ENCODE peak calls at places on chromosomes 4 and X, in four cellular contexts. L is GM12891, I is sigmoid colon, R is anterior cingulate cortex. W is an unnamed sample.

GRCh38 chr4:133162941-133163340 is 13.8 kb downstream of the PCDH10 start:
- DNase-seq in L (no peak), I (no peak), R (no peak), W (peak)

GRCh38 chr4:188396037-188396436 is 256.8 kb downstream of the TRIML1 start:
- DNase-seq in L (no peak), I (no peak), R (no peak), W (no peak)

GRCh38 chr4:117817316-117817715 is 217.0 kb upstream of the NDST3 start:
- DNase-seq in L (no peak), I (no peak), R (no peak), W (no peak)

GRCh38 chr4:100938698-100939097 is 408.6 kb downstream of the PPP3CA start:
- DNase-seq in L (no peak), I (no peak), R (no peak), W (no peak)

GRCh38 chrX:23332101-23332887 is 2.4 kb upstream of the PTCHD1 start:
- DNase-seq in L (no peak), I (no peak), R (peak), W (no peak)

GRCh38 chr4:48653217-48654014 is 126.7 kb downstream of the FRYL start:
- DNase-seq in L (no peak), I (peak), R (peak), W (peak)

GRCh38 chr4:176814770-176815169 is 22.0 kb upstream of the VEGFC start:
- DNase-seq in L (no peak), I (no peak), R (no peak), W (no peak)

GRCh38 chr4:8319061-8319460 is 49.5 kb downstream of the HTRA3 start:
- DNase-seq in L (no peak), I (peak), R (no peak), W (no peak)

GRCh38 chr4:182447938-182448280 is 204.7 kb downstream of the TENM3 start:
- DNase-seq in L (no peak), I (no peak), R (no peak), W (no peak)

GRCh38 chr4:13534344-13535063 is 9.8 kb downstream of the NKX3-2 start:
- DNase-seq in L (no peak), I (peak), R (no peak), W (no peak)

GRCh38 chr4:76758290-76758882 is 139.6 kb downstream of the SOWAHB start:
- DNase-seq in L (no peak), I (no peak), R (no peak), W (no peak)

GRCh38 chr4:1720163-1720983 is 750 bp downstream of the TMEM129 start:
- DNase-seq in L (no peak), I (no peak), R (peak), W (no peak)

GRCh38 chr4:185290018-185290607 is 80.7 kb downstream of the SNX25 start:
- DNase-seq in L (no peak), I (no peak), R (no peak), W (no peak)

GRCh38 chrX:98068210-98068609 is 1184.5 kb downstream of the RPA4 start:
- DNase-seq in L (no peak), I (no peak), R (no peak), W (no peak)

GRCh38 chr4:105990933-105991332 is 95.7 kb downstream of the NPNT start:
- DNase-seq in L (no peak), I (peak), R (peak), W (peak)

GRCh38 chrX:118420462-118420861 is 74.6 kb downstream of the WDR44 start:
- DNase-seq in L (no peak), I (no peak), R (no peak), W (no peak)

GRCh38 chr4:8293131-8293975 is 23.8 kb downstream of the HTRA3 start:
- DNase-seq in L (no peak), I (peak), R (no peak), W (no peak)

GRCh38 chrX:68994135-68994882 is 165.5 kb downstream of the EFNB1 start:
- DNase-seq in L (no peak), I (no peak), R (no peak), W (no peak)

GRCh38 chr4:113524096-113524495 is 237.4 kb downstream of the CAMK2D start:
- DNase-seq in L (no peak), I (no peak), R (no peak), W (no peak)

GRCh38 chr4:174037631-174038030 is 245.8 kb downstream of the FBXO8 start:
- DNase-seq in L (no peak), I (no peak), R (no peak), W (no peak)

GRCh38 chr4:107888237-107888636 is 43.1 kb upstream of the CYP2U1 start:
- DNase-seq in L (no peak), I (no peak), R (no peak), W (no peak)

GRCh38 chr4:128528793-128529553 is 241.4 kb upstream of the PGRMC2 start:
- DNase-seq in L (no peak), I (no peak), R (no peak), W (no peak)

GRCh38 chr4:58760737-58761136 is 1650.6 kb upstream of the IGFBP7 start:
- DNase-seq in L (no peak), I (no peak), R (no peak), W (no peak)

GRCh38 chr4:168019019-168019651 is 73.2 kb upstream of the ANXA10 start:
- DNase-seq in L (no peak), I (no peak), R (no peak), W (no peak)

GRCh38 chr4:16026155-16026761 is 57.6 kb downstream of the PROM1 start:
- DNase-seq in L (peak), I (no peak), R (no peak), W (no peak)

GRCh38 chrX:8907678-8908077 is 106.5 kb upstream of the FAM9A start:
- DNase-seq in L (no peak), I (no peak), R (no peak), W (no peak)

GRCh38 chrX:139008185-139008584 is 296.7 kb upstream of the FGF13 start:
- DNase-seq in L (no peak), I (no peak), R (no peak), W (no peak)

GRCh38 chrX:15451913-15452312 is 41.2 kb downstream of the PIR start:
- DNase-seq in L (no peak), I (peak), R (no peak), W (no peak)

GRCh38 chrX:18753603-18754002 is 46.2 kb downstream of the PPEF1 start:
- DNase-seq in L (no peak), I (no peak), R (no peak), W (no peak)

GRCh38 chr4:139099366-139099982 is 77.5 kb downstream of the ELF2 start:
- DNase-seq in L (peak), I (peak), R (peak), W (peak)

GRCh38 chr4:19961092-19961491 is 290.6 kb upstream of the SLIT2 start:
- DNase-seq in L (no peak), I (no peak), R (no peak), W (no peak)

GRCh38 chr4:165873298-165874071 is 448 bp downstream of the TLL1 start:
- DNase-seq in L (peak), I (peak), R (peak), W (peak)